ENCODE peak calls at places on chromosomes 16 and 17, in ten cellular contexts. One of them, this sample, is unnamed.

GRCh38 chr17:50677851-50678375 is 29.8 kb downstream of the ANKRD40 start:
- DNase-seq in fibroblast of the conjunctiva: no peak
- DNase-seq in stimulated activated naive CD8-positive, alpha-beta T cell treated with anti-CD3 and anti-CD28 coated beads, Interleukin-15, Interleukin-2, amounts not matched to agents 100 U/mL and 50 U/mL, for 24 hours: no peak
- DNase-seq in stimulated activated CD4-positive, alpha-beta T cell treated with anti-CD3 and anti-CD28 coated beads, Interleukin-1b, Interleukin-23, amount 100 ng/mL, for 1 hour: no peak
- DNase-seq in SK-N-SH: no peak
- DNase-seq in NCI-H1048: no peak
- DNase-seq in activated CD8-positive, alpha-beta memory T cell treated with anti-CD3 and anti-CD28 coated beads for 1 hour: no peak
- DNase-seq in activated CD4-positive, alpha-beta T cell treated with anti-CD3 and anti-CD28 coated beads for 36 hours: no peak
- DNase-seq in T-helper 2 cell: no peak
- DNase-seq in posterior cingulate gyrus: no peak
- DNase-seq in this sample: peak

GRCh38 chr17:81298325-81298990 is 3.4 kb upstream of the SLC38A10 start:
- DNase-seq in fibroblast of the conjunctiva: no peak
- DNase-seq in stimulated activated naive CD8-positive, alpha-beta T cell treated with anti-CD3 and anti-CD28 coated beads, Interleukin-15, Interleukin-2, amounts not matched to agents 100 U/mL and 50 U/mL, for 24 hours: no peak
- DNase-seq in stimulated activated CD4-positive, alpha-beta T cell treated with anti-CD3 and anti-CD28 coated beads, Interleukin-1b, Interleukin-23, amount 100 ng/mL, for 1 hour: no peak
- DNase-seq in SK-N-SH: no peak
- DNase-seq in NCI-H1048: no peak
- DNase-seq in activated CD8-positive, alpha-beta memory T cell treated with anti-CD3 and anti-CD28 coated beads for 1 hour: no peak
- DNase-seq in activated CD4-positive, alpha-beta T cell treated with anti-CD3 and anti-CD28 coated beads for 36 hours: no peak
- DNase-seq in T-helper 2 cell: no peak
- DNase-seq in posterior cingulate gyrus: no peak
- DNase-seq in this sample: no peak

GRCh38 chr17:71438631-71439146 is 682.1 kb upstream of the SOX9 start:
- DNase-seq in fibroblast of the conjunctiva: peak
- DNase-seq in stimulated activated naive CD8-positive, alpha-beta T cell treated with anti-CD3 and anti-CD28 coated beads, Interleukin-15, Interleukin-2, amounts not matched to agents 100 U/mL and 50 U/mL, for 24 hours: no peak
- DNase-seq in stimulated activated CD4-positive, alpha-beta T cell treated with anti-CD3 and anti-CD28 coated beads, Interleukin-1b, Interleukin-23, amount 100 ng/mL, for 1 hour: no peak
- DNase-seq in SK-N-SH: peak
- DNase-seq in NCI-H1048: no peak
- DNase-seq in activated CD8-positive, alpha-beta memory T cell treated with anti-CD3 and anti-CD28 coated beads for 1 hour: no peak
- DNase-seq in activated CD4-positive, alpha-beta T cell treated with anti-CD3 and anti-CD28 coated beads for 36 hours: no peak
- DNase-seq in T-helper 2 cell: no peak
- DNase-seq in posterior cingulate gyrus: no peak
- DNase-seq in this sample: no peak

GRCh38 chr16:89352091-89352681 is 134.7 kb downstream of the ZNF778 start:
- DNase-seq in fibroblast of the conjunctiva: no peak
- DNase-seq in stimulated activated naive CD8-positive, alpha-beta T cell treated with anti-CD3 and anti-CD28 coated beads, Interleukin-15, Interleukin-2, amounts not matched to agents 100 U/mL and 50 U/mL, for 24 hours: no peak
- DNase-seq in stimulated activated CD4-positive, alpha-beta T cell treated with anti-CD3 and anti-CD28 coated beads, Interleukin-1b, Interleukin-23, amount 100 ng/mL, for 1 hour: no peak
- DNase-seq in SK-N-SH: no peak
- DNase-seq in NCI-H1048: no peak
- DNase-seq in activated CD8-positive, alpha-beta memory T cell treated with anti-CD3 and anti-CD28 coated beads for 1 hour: no peak
- DNase-seq in activated CD4-positive, alpha-beta T cell treated with anti-CD3 and anti-CD28 coated beads for 36 hours: no peak
- DNase-seq in T-helper 2 cell: no peak
- DNase-seq in posterior cingulate gyrus: no peak
- DNase-seq in this sample: peak

GRCh38 chr17:27600471-27600870 is 30.5 kb upstream of the LGALS9 start:
- DNase-seq in fibroblast of the conjunctiva: no peak
- DNase-seq in stimulated activated naive CD8-positive, alpha-beta T cell treated with anti-CD3 and anti-CD28 coated beads, Interleukin-15, Interleukin-2, amounts not matched to agents 100 U/mL and 50 U/mL, for 24 hours: no peak
- DNase-seq in stimulated activated CD4-positive, alpha-beta T cell treated with anti-CD3 and anti-CD28 coated beads, Interleukin-1b, Interleukin-23, amount 100 ng/mL, for 1 hour: no peak
- DNase-seq in SK-N-SH: no peak
- DNase-seq in NCI-H1048: no peak
- DNase-seq in activated CD8-positive, alpha-beta memory T cell treated with anti-CD3 and anti-CD28 coated beads for 1 hour: no peak
- DNase-seq in activated CD4-positive, alpha-beta T cell treated with anti-CD3 and anti-CD28 coated beads for 36 hours: no peak
- DNase-seq in T-helper 2 cell: no peak
- DNase-seq in posterior cingulate gyrus: no peak
- DNase-seq in this sample: no peak

GRCh38 chr17:74550602-74551001 is 4.7 kb upstream of the CD300C start:
- DNase-seq in fibroblast of the conjunctiva: no peak
- DNase-seq in stimulated activated naive CD8-positive, alpha-beta T cell treated with anti-CD3 and anti-CD28 coated beads, Interleukin-15, Interleukin-2, amounts not matched to agents 100 U/mL and 50 U/mL, for 24 hours: no peak
- DNase-seq in stimulated activated CD4-positive, alpha-beta T cell treated with anti-CD3 and anti-CD28 coated beads, Interleukin-1b, Interleukin-23, amount 100 ng/mL, for 1 hour: no peak
- DNase-seq in SK-N-SH: no peak
- DNase-seq in NCI-H1048: no peak
- DNase-seq in activated CD8-positive, alpha-beta memory T cell treated with anti-CD3 and anti-CD28 coated beads for 1 hour: no peak
- DNase-seq in activated CD4-positive, alpha-beta T cell treated with anti-CD3 and anti-CD28 coated beads for 36 hours: no peak
- DNase-seq in T-helper 2 cell: no peak
- DNase-seq in posterior cingulate gyrus: no peak
- DNase-seq in this sample: no peak

GRCh38 chr17:80791758-80792284 is 199.8 kb upstream of the CHMP6 start:
- DNase-seq in fibroblast of the conjunctiva: peak
- DNase-seq in stimulated activated naive CD8-positive, alpha-beta T cell treated with anti-CD3 and anti-CD28 coated beads, Interleukin-15, Interleukin-2, amounts not matched to agents 100 U/mL and 50 U/mL, for 24 hours: peak
- DNase-seq in stimulated activated CD4-positive, alpha-beta T cell treated with anti-CD3 and anti-CD28 coated beads, Interleukin-1b, Interleukin-23, amount 100 ng/mL, for 1 hour: no peak
- DNase-seq in SK-N-SH: no peak
- DNase-seq in NCI-H1048: no peak
- DNase-seq in activated CD8-positive, alpha-beta memory T cell treated with anti-CD3 and anti-CD28 coated beads for 1 hour: no peak
- DNase-seq in activated CD4-positive, alpha-beta T cell treated with anti-CD3 and anti-CD28 coated beads for 36 hours: peak
- DNase-seq in T-helper 2 cell: no peak
- DNase-seq in posterior cingulate gyrus: no peak
- DNase-seq in this sample: no peak

GRCh38 chr17:33017366-33017765 is 25.7 kb downstream of the SPACA3 start:
- DNase-seq in fibroblast of the conjunctiva: no peak
- DNase-seq in stimulated activated naive CD8-positive, alpha-beta T cell treated with anti-CD3 and anti-CD28 coated beads, Interleukin-15, Interleukin-2, amounts not matched to agents 100 U/mL and 50 U/mL, for 24 hours: no peak
- DNase-seq in stimulated activated CD4-positive, alpha-beta T cell treated with anti-CD3 and anti-CD28 coated beads, Interleukin-1b, Interleukin-23, amount 100 ng/mL, for 1 hour: no peak
- DNase-seq in SK-N-SH: no peak
- DNase-seq in NCI-H1048: no peak
- DNase-seq in activated CD8-positive, alpha-beta memory T cell treated with anti-CD3 and anti-CD28 coated beads for 1 hour: no peak
- DNase-seq in activated CD4-positive, alpha-beta T cell treated with anti-CD3 and anti-CD28 coated beads for 36 hours: no peak
- DNase-seq in T-helper 2 cell: no peak
- DNase-seq in posterior cingulate gyrus: no peak
- DNase-seq in this sample: no peak

GRCh38 chr16:15847621-15848175 is 9.1 kb downstream of the MYH11 start:
- DNase-seq in fibroblast of the conjunctiva: no peak
- DNase-seq in stimulated activated naive CD8-positive, alpha-beta T cell treated with anti-CD3 and anti-CD28 coated beads, Interleukin-15, Interleukin-2, amounts not matched to agents 100 U/mL and 50 U/mL, for 24 hours: no peak
- DNase-seq in stimulated activated CD4-positive, alpha-beta T cell treated with anti-CD3 and anti-CD28 coated beads, Interleukin-1b, Interleukin-23, amount 100 ng/mL, for 1 hour: no peak
- DNase-seq in SK-N-SH: no peak
- DNase-seq in NCI-H1048: no peak
- DNase-seq in activated CD8-positive, alpha-beta memory T cell treated with anti-CD3 and anti-CD28 coated beads for 1 hour: no peak
- DNase-seq in activated CD4-positive, alpha-beta T cell treated with anti-CD3 and anti-CD28 coated beads for 36 hours: no peak
- DNase-seq in T-helper 2 cell: no peak
- DNase-seq in posterior cingulate gyrus: no peak
- DNase-seq in this sample: no peak

GRCh38 chr16:82943371-82943770 is 316.6 kb downstream of the CDH13 start:
- DNase-seq in fibroblast of the conjunctiva: no peak
- DNase-seq in stimulated activated naive CD8-positive, alpha-beta T cell treated with anti-CD3 and anti-CD28 coated beads, Interleukin-15, Interleukin-2, amounts not matched to agents 100 U/mL and 50 U/mL, for 24 hours: no peak
- DNase-seq in stimulated activated CD4-positive, alpha-beta T cell treated with anti-CD3 and anti-CD28 coated beads, Interleukin-1b, Interleukin-23, amount 100 ng/mL, for 1 hour: no peak
- DNase-seq in SK-N-SH: no peak
- DNase-seq in NCI-H1048: no peak
- DNase-seq in activated CD8-positive, alpha-beta memory T cell treated with anti-CD3 and anti-CD28 coated beads for 1 hour: no peak
- DNase-seq in activated CD4-positive, alpha-beta T cell treated with anti-CD3 and anti-CD28 coated beads for 36 hours: no peak
- DNase-seq in T-helper 2 cell: no peak
- DNase-seq in posterior cingulate gyrus: no peak
- DNase-seq in this sample: no peak

This sample was measured in H7.